ENCODE peak calls at places on chromosomes 16 and 17, in eight cellular contexts. P is ovary; S is hepatocyte; O is neural crest cell; Z is CD4-positive, alpha-beta T cell; F is AG04450; X is heart left ventricle; Q is HFFc6. H is an unnamed sample.

GRCh38 chr16:80230328-80231117 is 310.3 kb upstream of the DYNLRB2 start:
- DNase-seq in P (no peak), S (no peak), O (no peak), Z (no peak), F (no peak), X (no peak), Q (no peak), H (no peak)

GRCh38 chr17:76793775-76794174 is 55.9 kb downstream of the MFSD11 start:
- DNase-seq in P (no peak), S (no peak), O (no peak), Z (no peak), F (no peak), X (no peak), Q (peak; percentile 23), H (no peak)

GRCh38 chr17:74110467-74110866 is 93.0 kb upstream of the RPL38 start:
- DNase-seq in P (no peak), S (no peak), O (peak; percentile 34), Z (no peak), F (no peak), X (no peak), Q (no peak), H (peak; percentile 19)

GRCh38 chr17:40314557-40314953 is 5.6 kb downstream of the RARA start:
- DNase-seq in P (peak; percentile 69), S (peak; percentile 85), O (no peak), Z (peak; percentile 88), F (peak; percentile 68), X (peak; percentile 86), Q (peak; percentile 95), H (peak; percentile 81)

GRCh38 chr16:23679274-23679985 is 741 bp downstream of the PLK1 start:
- DNase-seq in P (no peak), S (peak; percentile 64), O (peak; percentile 11), Z (no peak), F (no peak), X (no peak), Q (no peak), H (peak; percentile 54)

GRCh38 chr16:56245197-56245596 is 53.9 kb downstream of the GNAO1 start:
- DNase-seq in P (no peak), S (no peak), O (no peak), Z (no peak), F (no peak), X (no peak), Q (peak; percentile 75), H (no peak)

GRCh38 chr16:15765880-15766279 is 90.9 kb downstream of the MYH11 start:
- DNase-seq in P (no peak), S (peak; percentile 56), O (peak; percentile 20), Z (no peak), F (no peak), X (peak; percentile 25), Q (peak; percentile 49), H (peak; percentile 63)

GRCh38 chr17:8016632-8017424 is 14.4 kb downstream of the GUCY2D start:
- DNase-seq in P (no peak), S (peak; percentile 82), O (peak; percentile 62), Z (peak; percentile 38), F (no peak), X (no peak), Q (no peak), H (peak; percentile 67)

GRCh38 chr16:66386629-66387622 is 20.4 kb downstream of the CDH5 start:
- DNase-seq in P (no peak), S (no peak), O (no peak), Z (no peak), F (no peak), X (peak; percentile 10), Q (no peak), H (no peak)

DNA sequence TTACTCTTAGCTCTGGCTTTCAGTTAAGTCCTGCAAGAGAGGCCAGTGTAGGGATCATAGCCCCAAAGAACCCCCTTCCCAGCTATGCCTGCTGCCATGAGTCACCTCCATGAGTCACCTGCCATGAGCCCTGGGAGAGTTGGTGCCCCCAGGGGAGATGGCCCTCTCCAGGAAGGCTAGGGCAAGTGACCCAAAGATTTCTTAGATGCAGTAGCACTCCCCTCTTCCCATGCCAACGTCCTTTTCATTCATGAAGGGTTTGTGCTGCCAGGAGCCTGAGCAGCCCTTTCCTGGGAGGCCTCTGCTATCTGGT is 78.6 kb upstream of the LGALS9 start:
- DNase-seq in P (no peak), S (peak; percentile 66), O (no peak), Z (no peak), F (no peak), X (no peak), Q (peak; percentile 64), H (no peak)
- TF ChIP-seq CTCF in P (no peak), S (no peak), O (no peak), Z (no peak), F (no peak), X (no peak), Q (no peak), H (no peak)

DNA sequence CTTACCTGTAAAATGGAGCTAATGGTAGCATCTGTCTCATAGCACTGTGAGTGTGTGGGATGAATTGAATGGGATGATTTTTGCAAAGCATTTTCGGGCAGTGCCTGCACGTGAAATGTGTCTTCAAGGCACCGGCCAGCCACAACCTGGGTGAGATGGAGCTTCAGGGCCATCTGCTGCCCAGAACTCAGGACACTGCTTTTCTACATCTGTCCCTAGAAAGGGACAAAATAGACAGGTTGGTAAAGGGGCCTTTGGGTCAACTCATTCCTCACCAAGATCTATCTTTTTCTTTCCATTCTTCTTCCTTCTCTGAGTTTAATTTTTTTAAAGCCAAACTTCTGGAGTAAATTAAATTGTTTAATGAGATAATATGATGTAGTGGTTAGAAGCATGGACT is 106.5 kb downstream of the UTP18 start:
- DNase-seq in P (no peak), S (no peak), O (no peak), Z (no peak), F (no peak), X (no peak), Q (no peak), H (no peak)
- TF ChIP-seq CTCF in P (no peak), S (no peak), O (no peak), Z (no peak), F (no peak), X (no peak), Q (no peak), H (no peak)

DNA sequence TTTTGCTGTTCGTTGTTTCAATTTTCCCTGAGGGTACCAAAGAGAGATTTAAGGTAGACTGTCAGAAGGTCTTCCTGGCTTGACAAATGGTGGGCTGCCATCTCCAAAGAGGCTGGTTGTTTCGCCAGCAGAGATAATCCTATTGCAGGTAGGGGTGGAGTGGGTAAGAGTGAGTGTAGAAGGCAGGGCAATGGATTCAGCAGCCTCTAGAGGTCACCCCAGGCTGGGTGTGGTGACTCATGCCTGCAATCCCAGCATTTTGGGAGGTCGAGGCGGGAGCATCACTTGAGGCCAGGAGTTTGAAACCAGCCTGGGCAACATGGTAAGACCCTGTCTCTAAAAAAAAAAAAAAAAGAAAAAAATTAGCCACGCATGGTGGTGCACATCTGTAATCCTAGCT is 34.6 kb downstream of the DCAKD start:
- DNase-seq in P (no peak), S (no peak), O (no peak), Z (no peak), F (no peak), X (no peak), Q (no peak), H (no peak)
- TF ChIP-seq CTCF in P (no peak), S (no peak), O (peak; percentile 34), Z (no peak), F (peak; percentile 34), X (no peak), Q (peak; percentile 61), H (peak; percentile 37)

GRCh38 chr16:30068750-30069574 is 3.4 kb downstream of the ALDOA start:
- DNase-seq in P (no peak), S (no peak), O (no peak), Z (peak; percentile 64), F (no peak), X (no peak), Q (peak; percentile 35), H (peak; percentile 30)
- TF ChIP-seq CTCF in P (no peak), S (peak; percentile 37), O (peak; percentile 68), Z (peak; percentile 37), F (peak; percentile 58), X (peak; percentile 17), Q (peak; percentile 78), H (peak; percentile 58)

DNA sequence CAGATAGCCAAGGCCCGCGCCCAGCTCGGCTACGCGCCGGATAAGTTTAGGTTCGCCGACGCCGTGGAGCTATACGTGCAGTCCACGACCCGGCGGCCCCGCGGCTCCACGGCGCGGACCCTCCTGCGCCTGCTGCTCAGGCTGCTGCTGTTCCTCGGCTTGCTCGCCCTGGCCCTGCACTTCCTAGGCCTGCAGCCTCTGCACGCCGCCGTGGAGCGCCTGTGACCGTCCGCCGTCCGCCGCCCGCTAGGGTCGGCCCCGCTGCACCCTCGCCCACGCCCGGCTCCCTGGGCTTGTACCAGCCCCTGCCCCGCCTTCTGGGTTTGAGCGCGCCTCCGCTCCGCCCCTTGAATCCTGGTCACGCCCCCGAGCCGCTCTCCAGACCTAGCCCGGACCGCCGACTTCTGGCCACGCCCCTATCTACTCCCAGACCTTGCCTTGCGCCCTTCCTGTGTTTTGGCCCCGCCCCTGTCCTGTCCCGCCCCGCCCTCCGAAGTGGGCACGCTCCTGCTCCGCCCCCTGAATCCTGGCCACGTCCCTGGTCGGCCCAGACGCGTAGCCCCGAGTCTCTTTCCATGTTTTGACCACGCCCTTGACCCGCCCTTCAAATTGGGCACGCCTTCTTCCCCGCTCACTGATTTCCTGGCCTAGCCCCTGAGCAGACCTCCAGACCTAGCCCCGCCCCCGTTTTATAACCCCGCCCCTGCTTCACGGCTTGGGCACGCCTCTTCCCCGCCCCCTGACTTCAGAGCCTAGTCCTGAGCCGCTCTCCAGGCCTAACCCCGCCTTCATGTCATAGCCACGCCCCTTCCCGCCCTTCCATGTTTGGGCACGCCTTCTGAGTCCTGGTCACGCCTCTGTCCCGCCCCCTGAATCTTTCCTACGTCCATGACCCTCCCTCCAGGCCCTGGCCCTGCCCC is 15.6 kb upstream of the EEF2K start:
- DNase-seq in P (peak; percentile 100), S (peak; percentile 100), O (peak; percentile 100), Z (peak; percentile 100), F (peak; percentile 100), X (peak; percentile 100), Q (peak; percentile 99), H (peak; percentile 100)
- TF ChIP-seq CTCF in P (no peak), S (no peak), O (no peak), Z (no peak), F (no peak), X (no peak), Q (no peak), H (no peak)

DNA sequence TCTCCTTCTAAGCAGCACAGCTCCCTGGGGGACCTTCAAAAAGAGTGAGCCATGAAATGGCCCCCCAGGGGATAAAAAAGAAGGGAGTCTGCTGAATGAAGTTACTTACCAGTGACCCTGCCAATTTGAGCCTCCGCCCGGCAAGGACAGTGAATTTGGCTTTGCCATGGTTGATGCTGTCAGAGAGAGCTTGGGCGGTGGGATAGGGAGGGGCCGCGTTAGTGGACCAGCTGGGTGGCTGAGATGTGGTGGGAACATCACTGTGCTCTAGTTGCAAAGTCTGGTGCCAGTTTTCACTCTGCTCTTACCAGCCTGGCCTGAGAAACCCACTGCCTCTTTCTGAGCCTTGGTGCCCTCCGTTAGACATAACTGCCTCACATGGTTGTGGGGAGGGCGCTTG is 114.6 kb downstream of the MRM1 start:
- DNase-seq in P (no peak), S (no peak), O (no peak), Z (no peak), F (no peak), X (no peak), Q (no peak), H (no peak)
- TF ChIP-seq CTCF in P (no peak), S (no peak), O (no peak), Z (no peak), F (no peak), X (no peak), Q (no peak), H (no peak)

GRCh38 chr17:64534187-64534586 is 27.4 kb downstream of the CEP95 start:
- DNase-seq in P (no peak), S (no peak), O (no peak), Z (no peak), F (no peak), X (no peak), Q (no peak), H (no peak)
- TF ChIP-seq CTCF in P (no peak), S (peak; percentile 6), O (no peak), Z (no peak), F (peak; percentile 4), X (no peak), Q (peak; percentile 51), H (peak; percentile 13)